ENCODE peak calls at places on chromosomes 5 and 9, in four cellular contexts. Z, F, M and N are unnamed samples. For H3K4me1, the result is how much of the 10 kb centered on the place peaks cover.

GRCh38 chr9:91580136-91580535 is 156.5 kb upstream of the NFIL3 start:
- DNase-seq in Z (peak), M (no peak), F (peak), N (no peak)

GRCh38 chr5:135644196-135644766 is 65.5 kb upstream of the CXCL14 start:
- DNase-seq in M (no peak), Z (no peak), F (no peak), N (no peak)

GRCh38 chr5:56838409-56839039 is 23.2 kb downstream of the MAP3K1 start:
- DNase-seq in F (peak), Z (peak), M (no peak), N (peak)

GRCh38 chr9:121483049-121483448 is 16.6 kb downstream of the GGTA1 start:
- DNase-seq in M (no peak), F (no peak), Z (no peak), N (no peak)

GRCh38 chr5:15383469-15383868 is 116.5 kb upstream of the FBXL7 start:
- DNase-seq in M (no peak), Z (peak), F (peak), N (no peak)

GRCh38 chr5:51373880-51374523 is 9.2 kb upstream of the ISL1 start:
- DNase-seq in Z (no peak), M (no peak), F (no peak), N (no peak)

GRCh38 chr5:43110606-43111170 is 10.0 kb upstream of the ZNF131 start:
- DNase-seq in M (no peak), Z (no peak), F (peak), N (no peak)

GRCh38 chr5:76236684-76237083 is 153.5 kb downstream of the SV2C start:
- DNase-seq in M (no peak), F (no peak), Z (no peak), N (no peak)

GRCh38 chr9:36091028-36091953 is 45.2 kb upstream of the GLIPR2 start:
- DNase-seq in M (no peak), F (peak), Z (peak), N (peak)

GRCh38 chr9:13397220-13397619 is 117.7 kb upstream of the MPDZ start:
- DNase-seq in M (no peak), F (no peak), Z (no peak), N (no peak)

GRCh38 chr5:32780508-32780919 is 69.4 kb downstream of the NPR3 start:
- DNase-seq in F (no peak), Z (peak), M (no peak), N (no peak)

GRCh38 chr9:81351166-81351565 is 338.2 kb downstream of the TLE1 start:
- DNase-seq in M (no peak), Z (no peak), F (peak), N (no peak)

GRCh38 chr5:119397518-119398380 is 41.9 kb downstream of the TNFAIP8 start:
- DNase-seq in F (peak), Z (peak), M (no peak), N (no peak)

GRCh38 chr5:96663608-96664007 is 1.4 kb downstream of the CAST start:
- DNase-seq in F (no peak), Z (no peak), M (no peak), N (no peak)

GRCh38 chr5:170269579-170269978 is 28.0 kb downstream of the LCP2 start:
- DNase-seq in F (peak), M (no peak), Z (peak), N (no peak)

GRCh38 chr5:149474198-149474597 is 77.0 kb downstream of the CSNK1A1 start:
- DNase-seq in M (no peak), F (peak), Z (no peak), N (no peak)

GRCh38 chr5:425714-426113 is 17.3 kb upstream of the EXOC3 start:
- DNase-seq in M (no peak), F (peak), Z (no peak), N (peak)

GRCh38 chr5:97093193-97093592 is 49.2 kb downstream of the LIX1 start:
- DNase-seq in Z (no peak), F (no peak), M (no peak), N (no peak)

GRCh38 chr5:155794801-155795200 is 532.2 kb upstream of the SGCD start:
- DNase-seq in M (no peak), Z (peak), F (no peak), N (no peak)

GRCh38 chr9:92030367-92030766 is 80.3 kb upstream of the ROR2 start:
- DNase-seq in F (no peak), M (no peak), Z (no peak), N (no peak)

GRCh38 chr5:136781464-136781863 is 416.1 kb upstream of the TRPC7 start:
- DNase-seq in Z (peak), F (peak), M (no peak), N (no peak)

GRCh38 chr9:84667571-84668203 is 1.8 kb upstream of the NTRK2 start:
- DNase-seq in F (no peak), M (no peak), Z (peak), N (no peak)

GRCh38 chr5:14153932-14154646 is 10.9 kb downstream of the TRIO start:
- DNase-seq in M (peak), F (peak), Z (peak), N (peak)

GRCh38 chr5:173954671-173955605 is 34.0 kb upstream of the C5orf47 start:
- DNase-seq in Z (peak), M (no peak), F (peak), N (no peak)

GRCh38 chr5:112161392-112161748 is 257.7 kb downstream of the EPB41L4A start:
- DNase-seq in Z (no peak), F (no peak), M (no peak), N (no peak)

GRCh38 chr9:93582115-93582514 is 5.7 kb downstream of the PHF2 start:
- DNase-seq in F (no peak), Z (no peak), M (peak), N (no peak)

GRCh38 chr9:79667716-79668458 is 96.1 kb downstream of the TLE4 start:
- DNase-seq in M (no peak), Z (no peak), F (peak), N (no peak)

GRCh38 chr5:40879163-40879942 is 29.9 kb upstream of the C7 start:
- DNase-seq in F (peak), Z (peak), M (no peak), N (no peak)

GRCh38 chr9:121059998-121060636 is 10.0 kb upstream of the C5 start:
- DNase-seq in M (no peak), F (peak), Z (peak), N (peak)

GRCh38 chr9:72874344-72874743 is 78.5 kb downstream of the ALDH1A1 start:
- DNase-seq in F (no peak), M (no peak), Z (no peak), N (no peak)

GRCh38 chr5:170986598-170986997 is 124.8 kb downstream of the RANBP17 start:
- DNase-seq in F (peak), Z (peak), M (no peak), N (no peak)

GRCh38 chr5:150788974-150789373 is 10.4 kb downstream of the SMIM3 start:
- DNase-seq in F (no peak), Z (peak), M (no peak), N (no peak)

GRCh38 chr9:133255371-133255940 is 19.5 kb downstream of the ABO start:
- DNase-seq in F (no peak), Z (no peak), M (no peak), N (no peak)

DNA sequence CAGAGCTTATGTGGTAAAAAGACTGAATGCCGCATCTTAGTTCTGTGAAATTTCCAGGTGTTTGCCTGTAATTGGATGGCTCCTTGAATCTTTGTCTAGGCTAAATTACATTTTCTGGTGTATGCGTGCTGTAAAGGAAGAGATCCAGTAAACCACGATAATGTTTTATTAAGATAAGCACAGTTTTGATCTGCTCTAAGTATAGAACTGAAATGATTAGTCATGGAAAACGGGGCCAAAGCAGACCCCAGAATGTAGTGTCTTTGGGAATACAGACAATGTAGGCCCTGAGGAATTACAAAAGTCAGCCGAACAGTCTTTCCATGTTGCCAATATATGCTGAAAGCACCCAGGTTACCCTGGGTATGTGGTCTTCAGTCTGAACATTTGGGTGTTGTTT is 257.3 kb downstream of the FANCC start:
- DNase-seq in Z (peak), M (no peak), F (no peak), N (no peak)
- H3K4me1 ChIP-seq in Z (half or more), M (half or more), F (under half), N (under half)

DNA sequence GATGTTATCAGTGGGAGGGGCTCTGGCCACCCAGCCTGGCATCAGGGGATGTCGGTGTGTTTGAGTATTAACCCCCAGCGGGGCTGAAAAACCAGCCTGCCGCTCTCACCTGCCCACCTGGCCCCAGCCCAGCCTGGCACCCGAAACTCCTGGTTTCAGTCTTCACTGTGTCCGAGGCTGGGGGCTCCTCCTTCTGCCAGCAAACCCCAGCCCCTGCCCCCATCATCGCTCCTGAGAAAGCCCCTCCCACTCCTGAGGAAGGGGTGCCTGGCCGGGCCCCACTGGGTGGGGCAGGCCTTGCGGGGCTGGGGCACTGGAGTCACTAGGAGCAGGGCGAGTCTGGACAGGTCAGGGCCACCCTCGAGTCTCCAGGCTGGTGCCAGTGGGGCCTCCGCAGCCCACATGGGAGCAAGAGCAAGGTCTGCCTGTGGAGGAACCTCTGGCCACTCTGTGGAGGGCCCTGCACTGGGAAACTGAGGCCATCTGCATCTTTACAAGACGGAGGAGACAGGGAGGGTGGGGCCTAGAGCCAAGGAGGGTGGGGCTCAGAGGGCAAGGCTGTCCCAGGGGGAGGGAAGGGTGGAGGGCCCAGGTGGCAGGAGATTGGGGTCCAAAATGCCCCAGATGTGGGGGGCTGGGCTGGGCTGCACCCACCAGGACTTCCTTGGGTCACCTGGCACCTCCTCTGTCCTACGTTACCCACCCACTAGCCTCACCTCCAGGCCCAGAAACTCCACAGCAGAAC is 51.5 kb upstream of the NOTCH1 start:
- DNase-seq in F (no peak), M (no peak), Z (no peak), N (no peak)
- H3K4me1 ChIP-seq in F (under half), M (under half), Z (under half), N (under half)

DNA sequence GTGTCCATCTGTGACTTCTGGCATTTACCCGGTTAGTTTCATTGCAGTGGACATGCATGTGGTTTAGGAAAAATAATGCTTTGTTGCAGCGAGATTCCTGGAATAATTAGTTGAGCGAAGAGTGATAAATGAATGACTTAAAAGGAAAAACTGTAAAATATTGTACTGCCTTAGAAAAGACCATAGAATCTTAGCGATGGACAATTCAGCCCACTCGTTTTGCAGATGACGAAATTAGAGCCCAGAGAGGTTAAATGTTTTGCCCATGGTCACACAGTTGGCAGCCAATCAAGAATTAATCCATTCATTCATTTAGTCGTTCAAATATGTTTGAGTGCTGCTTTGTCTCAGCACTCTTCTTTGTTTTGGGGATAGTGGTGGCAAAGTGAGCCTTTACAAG is 107.9 kb downstream of the ARHGAP26 start:
- DNase-seq in Z (peak), M (no peak), F (no peak), N (no peak)
- H3K4me1 ChIP-seq in Z (under half), M (half or more), F (under half), N (under half)

GRCh38 chr9:114374936-114375335 is 12.8 kb downstream of the AKNA start:
- DNase-seq in Z (no peak), M (no peak), F (no peak), N (no peak)
- H3K4me1 ChIP-seq in Z (under half), M (half or more), F (under half), N (under half)

GRCh38 chr9:21677834-21678233 is 124.6 kb upstream of the MTAP start:
- DNase-seq in F (peak), M (no peak), Z (peak), N (no peak)
- H3K4me1 ChIP-seq in F (half or more), M (under half), Z (under half), N (under half)

GRCh38 chr5:92907914-92908606 is 673.0 kb downstream of the NR2F1-AS1 start:
- DNase-seq in Z (peak), F (no peak), M (no peak), N (peak)

GRCh38 chr5:92911851-92912250 is 669.2 kb downstream of the NR2F1-AS1 start:
- DNase-seq in Z (no peak), F (no peak), M (no peak), N (no peak)

GRCh38 chr5:92908952-92909351 is 672.1 kb downstream of the NR2F1-AS1 start:
- DNase-seq in F (no peak), M (no peak), Z (no peak), N (no peak)

GRCh38 chr5:92911293-92911692 is 669.7 kb downstream of the NR2F1-AS1 start:
- DNase-seq in F (no peak), M (no peak), Z (no peak), N (no peak)

DNA sequence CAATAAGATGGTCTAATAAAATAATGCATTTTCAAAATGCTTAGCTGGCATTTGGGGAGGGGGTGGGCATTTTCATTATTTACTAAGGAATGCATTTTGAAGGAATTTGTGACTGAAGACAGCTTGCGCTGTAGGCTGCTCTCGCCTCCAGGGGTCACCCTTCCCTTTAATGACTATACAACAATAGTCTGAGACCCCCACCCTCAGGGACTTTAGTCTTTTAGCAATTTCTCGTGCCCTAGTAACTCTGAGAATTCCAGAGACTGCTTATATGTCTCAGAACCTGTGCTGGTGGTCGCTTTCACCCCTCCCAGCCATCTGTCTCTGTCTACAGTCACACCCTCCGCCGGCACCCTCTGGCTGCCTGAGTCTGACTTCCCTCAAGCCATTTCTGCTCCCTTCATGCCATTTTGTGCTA is 671.5 kb downstream of the NR2F1-AS1 start:
- DNase-seq in Z (no peak), F (peak), M (no peak), N (no peak)
- H3K4me1 ChIP-seq in Z (under half), F (under half), M (under half), N (under half)

GRCh38 chr5:157541452-157542118 is 34.0 kb downstream of the ADAM19 start:
- DNase-seq in Z (no peak), F (no peak), M (no peak), N (no peak)
- H3K4me1 ChIP-seq in Z (half or more), F (under half), M (half or more), N (under half)

GRCh38 chr9:14868418-14868771 is 41.8 kb downstream of the FREM1 start:
- DNase-seq in M (no peak), Z (no peak), F (no peak), N (no peak)
- H3K4me1 ChIP-seq in M (under half), Z (under half), F (under half), N (under half)

GRCh38 chr9:124298646-124299235 is 41.0 kb downstream of the NEK6 start:
- DNase-seq in M (no peak), Z (no peak), F (no peak), N (peak)
- H3K4me1 ChIP-seq in M (half or more), Z (half or more), F (half or more), N (half or more)